ENCODE peak calls at places on chromosome 19, in five cellular contexts. One of them, this sample, is unnamed.

GRCh38 chr19:13764101-13764807 is at the start of gene MRI1:
- DNase-seq in lower leg skin: peak; percentile 96
- DNase-seq in activated naive CD4-positive, alpha-beta T cell treated with anti-CD3 and anti-CD28 coated beads for 36 hours: peak; percentile 42
- DNase-seq in A172: no peak
- DNase-seq in amniotic stem cell: no peak
- DNase-seq in this sample: peak; percentile 91

GRCh38 chr19:7673995-7674667 is 2.8 kb upstream of the MCEMP1 start:
- DNase-seq in A172: peak; percentile 60
- DNase-seq in lower leg skin: peak; percentile 94
- DNase-seq in amniotic stem cell: no peak
- DNase-seq in activated naive CD4-positive, alpha-beta T cell treated with anti-CD3 and anti-CD28 coated beads for 36 hours: peak; percentile 34
- DNase-seq in this sample: peak; percentile 91

GRCh38 chr19:44757057-44757734 is 8.7 kb downstream of the BCL3 start:
- DNase-seq in A172: no peak
- DNase-seq in amniotic stem cell: no peak
- DNase-seq in lower leg skin: peak; percentile 90
- DNase-seq in activated naive CD4-positive, alpha-beta T cell treated with anti-CD3 and anti-CD28 coated beads for 36 hours: no peak
- DNase-seq in this sample: no peak

GRCh38 chr19:52369463-52370340 is at the start of gene ZNF880:
- DNase-seq in activated naive CD4-positive, alpha-beta T cell treated with anti-CD3 and anti-CD28 coated beads for 36 hours: peak; percentile 94
- DNase-seq in lower leg skin: peak; percentile 98
- DNase-seq in A172: no peak
- DNase-seq in amniotic stem cell: peak; percentile 82
- DNase-seq in this sample: peak; percentile 96

GRCh38 chr19:4007836-4008539 is 452 bp downstream of the PIAS4 start:
- DNase-seq in activated naive CD4-positive, alpha-beta T cell treated with anti-CD3 and anti-CD28 coated beads for 36 hours: peak; percentile 39
- DNase-seq in A172: no peak
- DNase-seq in amniotic stem cell: no peak
- DNase-seq in lower leg skin: no peak
- DNase-seq in this sample: peak; percentile 86

GRCh38 chr19:35027851-35028599 is 2.2 kb upstream of the SCN1B start:
- DNase-seq in A172: no peak
- DNase-seq in amniotic stem cell: no peak
- DNase-seq in lower leg skin: no peak
- DNase-seq in activated naive CD4-positive, alpha-beta T cell treated with anti-CD3 and anti-CD28 coated beads for 36 hours: no peak
- DNase-seq in this sample: no peak

GRCh38 chr19:44741841-44742352 is 6.6 kb upstream of the BCL3 start:
- DNase-seq in amniotic stem cell: peak; percentile 96
- DNase-seq in A172: peak; percentile 100
- DNase-seq in activated naive CD4-positive, alpha-beta T cell treated with anti-CD3 and anti-CD28 coated beads for 36 hours: peak; percentile 58
- DNase-seq in lower leg skin: peak; percentile 99
- DNase-seq in this sample: peak; percentile 94

GRCh38 chr19:2308114-2308556 is at the start of gene LINGO3:
- DNase-seq in activated naive CD4-positive, alpha-beta T cell treated with anti-CD3 and anti-CD28 coated beads for 36 hours: no peak
- DNase-seq in lower leg skin: no peak
- DNase-seq in amniotic stem cell: no peak
- DNase-seq in A172: no peak
- DNase-seq in this sample: no peak

GRCh38 chr19:7902796-7903243 is 857 bp upstream of the MAP2K7 start:
- DNase-seq in A172: no peak
- DNase-seq in activated naive CD4-positive, alpha-beta T cell treated with anti-CD3 and anti-CD28 coated beads for 36 hours: no peak
- DNase-seq in amniotic stem cell: no peak
- DNase-seq in lower leg skin: no peak
- DNase-seq in this sample: no peak

GRCh38 chr19:18010149-18010548 is 2.2 kb downstream of the ARRDC2 start:
- DNase-seq in lower leg skin: no peak
- DNase-seq in activated naive CD4-positive, alpha-beta T cell treated with anti-CD3 and anti-CD28 coated beads for 36 hours: no peak
- DNase-seq in amniotic stem cell: no peak
- DNase-seq in A172: no peak
- DNase-seq in this sample: no peak

GRCh38 chr19:7469654-7470285 is 19.1 kb downstream of the PEX11G start:
- DNase-seq in activated naive CD4-positive, alpha-beta T cell treated with anti-CD3 and anti-CD28 coated beads for 36 hours: no peak
- DNase-seq in amniotic stem cell: no peak
- DNase-seq in A172: no peak
- DNase-seq in lower leg skin: no peak
- DNase-seq in this sample: no peak

GRCh38 chr19:57903298-57904174 is 12.9 kb downstream of the ZNF417 start:
- DNase-seq in amniotic stem cell: peak; percentile 5
- DNase-seq in activated naive CD4-positive, alpha-beta T cell treated with anti-CD3 and anti-CD28 coated beads for 36 hours: no peak
- DNase-seq in A172: peak; percentile 25
- DNase-seq in lower leg skin: peak; percentile 9
- DNase-seq in this sample: no peak

GRCh38 chr19:17491287-17491686 is 20.2 kb upstream of the PGLS start:
- DNase-seq in lower leg skin: no peak
- DNase-seq in activated naive CD4-positive, alpha-beta T cell treated with anti-CD3 and anti-CD28 coated beads for 36 hours: no peak
- DNase-seq in A172: no peak
- DNase-seq in amniotic stem cell: no peak
- DNase-seq in this sample: no peak

GRCh38 chr19:16531380-16531669 is 10.9 kb downstream of the CHERP start:
- DNase-seq in activated naive CD4-positive, alpha-beta T cell treated with anti-CD3 and anti-CD28 coated beads for 36 hours: no peak
- DNase-seq in amniotic stem cell: no peak
- DNase-seq in lower leg skin: no peak
- DNase-seq in A172: no peak
- DNase-seq in this sample: no peak

GRCh38 chr19:55312621-55313117 is 12.5 kb downstream of the TMEM150B start:
- DNase-seq in A172: no peak
- DNase-seq in lower leg skin: no peak
- DNase-seq in activated naive CD4-positive, alpha-beta T cell treated with anti-CD3 and anti-CD28 coated beads for 36 hours: no peak
- DNase-seq in amniotic stem cell: no peak
- DNase-seq in this sample: no peak

GRCh38 chr19:10112037-10112751 is 701 bp downstream of the P2RY11 start:
- DNase-seq in A172: peak; percentile 38
- DNase-seq in activated naive CD4-positive, alpha-beta T cell treated with anti-CD3 and anti-CD28 coated beads for 36 hours: peak; percentile 37
- DNase-seq in amniotic stem cell: no peak
- DNase-seq in lower leg skin: no peak
- DNase-seq in this sample: no peak

GRCh38 chr19:10936661-10937084 is 8.1 kb downstream of the TIMM29 start:
- DNase-seq in activated naive CD4-positive, alpha-beta T cell treated with anti-CD3 and anti-CD28 coated beads for 36 hours: peak; percentile 46
- DNase-seq in A172: peak; percentile 82
- DNase-seq in lower leg skin: no peak
- DNase-seq in amniotic stem cell: peak; percentile 74
- DNase-seq in this sample: no peak

GRCh38 chr19:39820696-39821095 is 13.3 kb downstream of the DYRK1B start:
- DNase-seq in amniotic stem cell: no peak
- DNase-seq in lower leg skin: peak; percentile 42
- DNase-seq in activated naive CD4-positive, alpha-beta T cell treated with anti-CD3 and anti-CD28 coated beads for 36 hours: no peak
- DNase-seq in A172: no peak
- DNase-seq in this sample: no peak

GRCh38 chr19:45920458-45920857 is 5.9 kb upstream of the NANOS2 start:
- DNase-seq in A172: no peak
- DNase-seq in amniotic stem cell: no peak
- DNase-seq in activated naive CD4-positive, alpha-beta T cell treated with anti-CD3 and anti-CD28 coated beads for 36 hours: no peak
- DNase-seq in lower leg skin: no peak
- DNase-seq in this sample: no peak

GRCh38 chr19:48749571-48750198 is 2.8 kb downstream of the FUT1 start:
- DNase-seq in activated naive CD4-positive, alpha-beta T cell treated with anti-CD3 and anti-CD28 coated beads for 36 hours: no peak
- DNase-seq in amniotic stem cell: no peak
- DNase-seq in lower leg skin: no peak
- DNase-seq in A172: no peak
- DNase-seq in this sample: no peak

GRCh38 chr19:15453091-15453498 is 3.3 kb upstream of the WIZ start:
- DNase-seq in A172: no peak
- DNase-seq in amniotic stem cell: no peak
- DNase-seq in activated naive CD4-positive, alpha-beta T cell treated with anti-CD3 and anti-CD28 coated beads for 36 hours: no peak
- DNase-seq in lower leg skin: no peak
- DNase-seq in this sample: no peak

GRCh38 chr19:42024622-42025111 is 30.6 kb upstream of the ATP1A3 start:
- DNase-seq in amniotic stem cell: no peak
- DNase-seq in activated naive CD4-positive, alpha-beta T cell treated with anti-CD3 and anti-CD28 coated beads for 36 hours: no peak
- DNase-seq in lower leg skin: no peak
- DNase-seq in A172: peak; percentile 64
- DNase-seq in this sample: no peak

GRCh38 chr19:49017666-49018351 is 918 bp upstream of the LHB start:
- DNase-seq in amniotic stem cell: peak; percentile 58
- DNase-seq in lower leg skin: no peak
- DNase-seq in A172: no peak
- DNase-seq in activated naive CD4-positive, alpha-beta T cell treated with anti-CD3 and anti-CD28 coated beads for 36 hours: peak; percentile 64
- DNase-seq in this sample: peak; percentile 90

This sample was measured in spleen.